ENCODE peak calls at places on chromosomes 12 and 14, in four cellular contexts. One of them, this sample, is unnamed.

GRCh38 chr12:119206348-119207075 is 27.8 kb downstream of the HSPB8 start:
- DNase-seq in CD8-positive, alpha-beta T cell: no peak
- DNase-seq in MM.1S: no peak
- DNase-seq in tibial nerve: no peak
- DNase-seq in this sample: no peak

GRCh38 chr12:104357431-104357952 is 54.0 kb downstream of the EID3 start:
- DNase-seq in CD8-positive, alpha-beta T cell: no peak
- DNase-seq in MM.1S: no peak
- DNase-seq in tibial nerve: no peak
- DNase-seq in this sample: no peak

GRCh38 chr12:69901141-69901900 is 76.3 kb downstream of the MYRFL start:
- DNase-seq in CD8-positive, alpha-beta T cell: no peak
- DNase-seq in MM.1S: no peak
- DNase-seq in tibial nerve: no peak
- DNase-seq in this sample: no peak

GRCh38 chr14:68513137-68513536 is 279.7 kb downstream of the ZFP36L1 start:
- DNase-seq in CD8-positive, alpha-beta T cell: no peak
- DNase-seq in MM.1S: no peak
- DNase-seq in tibial nerve: no peak
- DNase-seq in this sample: no peak

GRCh38 chr14:66508846-66509621 is 1.1 kb downstream of the GPHN start:
- DNase-seq in CD8-positive, alpha-beta T cell: peak
- DNase-seq in MM.1S: peak
- DNase-seq in tibial nerve: peak
- DNase-seq in this sample: no peak

GRCh38 chr12:47361389-47362031 is 281.8 kb upstream of the AMIGO2 start:
- DNase-seq in CD8-positive, alpha-beta T cell: peak
- DNase-seq in MM.1S: peak
- DNase-seq in tibial nerve: no peak
- DNase-seq in this sample: no peak

GRCh38 chr12:118016424-118017264 is at the start of gene RFC5:
- DNase-seq in CD8-positive, alpha-beta T cell: peak
- DNase-seq in MM.1S: peak
- DNase-seq in tibial nerve: peak
- DNase-seq in this sample: peak

GRCh38 chr12:31647106-31647505 is 12.4 kb upstream of the ETFBKMT start:
- DNase-seq in CD8-positive, alpha-beta T cell: no peak
- DNase-seq in MM.1S: no peak
- DNase-seq in tibial nerve: no peak
- DNase-seq in this sample: no peak

GRCh38 chr12:116598341-116599284 is 39.4 kb downstream of the MAP1LC3B2 start:
- DNase-seq in CD8-positive, alpha-beta T cell: no peak
- DNase-seq in MM.1S: no peak
- DNase-seq in tibial nerve: no peak
- DNase-seq in this sample: no peak
- H3K4me3 ChIP-seq in CD8-positive, alpha-beta T cell: no peak
- H3K4me3 ChIP-seq in MM.1S: no peak
- H3K4me3 ChIP-seq in tibial nerve: no peak
- H3K4me3 ChIP-seq in this sample: no peak

GRCh38 chr14:92382677-92383076 is 59.7 kb downstream of the SLC24A4 start:
- DNase-seq in CD8-positive, alpha-beta T cell: no peak
- DNase-seq in MM.1S: no peak
- DNase-seq in tibial nerve: no peak
- DNase-seq in this sample: no peak
- TF ChIP-seq CTCF in CD8-positive, alpha-beta T cell: no peak
- TF ChIP-seq CTCF in MM.1S: peak
- TF ChIP-seq CTCF in tibial nerve: no peak
- TF ChIP-seq CTCF in this sample: peak

GRCh38 chr12:53180270-53180930 is at the start of the genes CSAD and ZNF740:
- DNase-seq in CD8-positive, alpha-beta T cell: peak
- DNase-seq in MM.1S: peak
- DNase-seq in tibial nerve: peak
- DNase-seq in this sample: peak

GRCh38 chr12:53180931-53181645 is 363 bp upstream of the CSAD start:
- DNase-seq in CD8-positive, alpha-beta T cell: peak
- DNase-seq in MM.1S: peak
- DNase-seq in tibial nerve: no peak
- DNase-seq in this sample: no peak

GRCh38 chr12:53184828-53185227 is 4.1 kb upstream of the CSAD start:
- DNase-seq in CD8-positive, alpha-beta T cell: no peak
- DNase-seq in MM.1S: no peak
- DNase-seq in tibial nerve: no peak
- DNase-seq in this sample: no peak

GRCh38 chr12:53181935-53182334 is 1.2 kb upstream of the CSAD start:
- DNase-seq in CD8-positive, alpha-beta T cell: no peak
- DNase-seq in MM.1S: no peak
- DNase-seq in tibial nerve: no peak
- DNase-seq in this sample: no peak

DNA sequence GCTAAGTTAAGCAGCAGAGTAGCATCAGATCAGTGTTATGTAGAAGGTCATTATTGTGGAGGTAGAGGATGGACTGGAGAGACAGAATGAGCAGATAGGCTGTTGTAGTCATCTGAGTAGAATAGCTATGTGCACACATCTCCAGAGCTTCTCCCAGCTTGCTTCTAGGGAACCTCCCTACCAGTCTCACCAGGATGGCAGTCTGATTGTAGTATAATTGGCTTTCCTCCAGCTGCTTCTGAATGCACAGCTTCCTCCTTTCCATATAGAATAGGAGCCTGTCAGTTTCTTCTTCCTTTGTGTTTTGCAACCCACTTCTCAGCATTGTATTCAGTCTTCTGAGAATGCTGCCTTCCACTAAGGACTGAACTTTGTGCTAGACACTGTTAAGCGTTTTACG is 2.1 kb upstream of the CSAD start:
- DNase-seq in CD8-positive, alpha-beta T cell: no peak
- DNase-seq in MM.1S: no peak
- DNase-seq in tibial nerve: no peak
- DNase-seq in this sample: no peak
- H3K4me3 ChIP-seq in CD8-positive, alpha-beta T cell: peak
- H3K4me3 ChIP-seq in MM.1S: no peak
- H3K4me3 ChIP-seq in tibial nerve: no peak
- H3K4me3 ChIP-seq in this sample: no peak

DNA sequence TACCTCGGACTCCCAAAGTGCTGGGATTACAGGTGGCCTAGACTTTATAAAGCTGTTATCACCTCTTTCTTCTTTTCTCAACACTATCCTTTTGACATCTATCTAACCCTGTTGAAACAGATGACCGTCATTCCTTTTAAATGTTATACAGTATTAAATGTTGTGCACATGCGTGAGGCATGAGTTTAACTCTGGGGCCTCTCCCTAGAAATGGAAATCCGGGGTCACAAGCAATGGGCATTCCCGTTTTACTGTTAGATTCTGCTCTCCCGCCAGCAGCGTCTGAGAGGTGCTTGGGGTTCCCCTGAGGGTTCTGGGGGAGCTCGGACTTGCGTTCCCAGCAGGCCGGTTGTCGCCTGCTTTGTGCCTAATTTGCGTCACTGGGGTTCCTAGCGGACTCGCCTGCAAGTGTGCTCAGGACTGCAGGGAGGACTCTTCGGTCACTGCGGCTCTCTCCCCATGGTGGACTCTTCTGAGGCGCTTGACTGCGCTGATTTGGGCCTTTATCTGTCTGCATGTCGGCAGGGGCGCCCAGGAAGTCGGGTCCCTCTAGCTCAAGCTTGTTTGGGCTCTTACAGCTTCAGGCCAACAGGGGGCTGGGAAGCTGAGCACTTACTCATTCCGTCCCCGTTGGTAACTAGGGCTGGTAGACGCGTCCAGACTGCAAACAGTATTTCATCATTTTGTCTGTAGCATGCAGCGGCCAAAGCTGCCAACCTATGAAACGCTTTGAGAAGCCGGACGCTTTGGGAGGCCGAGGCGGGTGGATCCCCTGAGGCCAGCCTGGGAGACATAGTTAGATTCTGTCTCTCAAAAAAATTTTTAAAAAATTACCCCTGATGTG is 1.2 kb upstream of the RAN start:
- DNase-seq in CD8-positive, alpha-beta T cell: peak
- DNase-seq in MM.1S: peak
- DNase-seq in tibial nerve: peak
- DNase-seq in this sample: peak
- TF ChIP-seq CTCF in CD8-positive, alpha-beta T cell: peak
- TF ChIP-seq CTCF in MM.1S: peak
- TF ChIP-seq CTCF in tibial nerve: peak
- TF ChIP-seq CTCF in this sample: peak

GRCh38 chr12:128268348-128268725 is 1.4 kb downstream of the TMEM132C start:
- DNase-seq in CD8-positive, alpha-beta T cell: no peak
- DNase-seq in MM.1S: no peak
- DNase-seq in tibial nerve: no peak
- DNase-seq in this sample: no peak
- H3K4me3 ChIP-seq in CD8-positive, alpha-beta T cell: no peak
- H3K4me3 ChIP-seq in MM.1S: no peak
- H3K4me3 ChIP-seq in tibial nerve: peak
- H3K4me3 ChIP-seq in this sample: no peak

DNA sequence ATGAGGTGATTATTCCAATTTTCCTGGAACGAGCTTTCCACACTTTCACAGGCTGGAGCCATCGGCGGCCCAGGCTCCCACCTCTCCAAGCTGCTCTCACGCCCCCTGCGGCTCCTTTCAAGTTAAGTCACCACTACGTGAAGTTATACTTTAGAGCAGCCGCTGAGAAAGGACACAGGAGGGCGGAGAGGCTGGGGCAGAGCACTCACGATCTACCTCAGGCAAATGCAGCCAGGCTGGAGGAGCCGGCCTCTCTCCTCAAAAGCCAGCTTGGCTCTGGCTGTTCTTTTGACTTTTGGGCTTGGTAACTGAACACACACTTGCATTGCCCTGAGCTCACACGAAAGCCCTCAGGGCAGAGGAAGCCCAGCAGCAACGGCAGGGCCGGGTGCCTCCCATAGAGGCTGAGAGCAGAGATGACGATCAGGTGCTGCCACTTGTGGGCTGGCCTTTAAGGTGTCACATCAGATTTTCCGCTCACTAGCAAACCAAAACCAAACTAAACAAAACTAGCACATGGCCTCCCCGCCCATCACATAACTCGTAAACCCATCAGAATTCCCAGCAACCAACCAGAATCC is 75.2 kb downstream of the PITPNM2 start:
- DNase-seq in CD8-positive, alpha-beta T cell: peak
- DNase-seq in MM.1S: no peak
- DNase-seq in tibial nerve: no peak
- DNase-seq in this sample: no peak
- TF ChIP-seq CTCF in CD8-positive, alpha-beta T cell: peak
- TF ChIP-seq CTCF in MM.1S: no peak
- TF ChIP-seq CTCF in tibial nerve: no peak
- TF ChIP-seq CTCF in this sample: peak

GRCh38 chr14:75259946-75260545 is 18.6 kb upstream of the FOS start:
- DNase-seq in CD8-positive, alpha-beta T cell: no peak
- DNase-seq in MM.1S: no peak
- DNase-seq in tibial nerve: no peak
- DNase-seq in this sample: no peak
- H3K4me3 ChIP-seq in CD8-positive, alpha-beta T cell: no peak
- H3K4me3 ChIP-seq in MM.1S: no peak
- H3K4me3 ChIP-seq in tibial nerve: no peak
- H3K4me3 ChIP-seq in this sample: no peak

DNA sequence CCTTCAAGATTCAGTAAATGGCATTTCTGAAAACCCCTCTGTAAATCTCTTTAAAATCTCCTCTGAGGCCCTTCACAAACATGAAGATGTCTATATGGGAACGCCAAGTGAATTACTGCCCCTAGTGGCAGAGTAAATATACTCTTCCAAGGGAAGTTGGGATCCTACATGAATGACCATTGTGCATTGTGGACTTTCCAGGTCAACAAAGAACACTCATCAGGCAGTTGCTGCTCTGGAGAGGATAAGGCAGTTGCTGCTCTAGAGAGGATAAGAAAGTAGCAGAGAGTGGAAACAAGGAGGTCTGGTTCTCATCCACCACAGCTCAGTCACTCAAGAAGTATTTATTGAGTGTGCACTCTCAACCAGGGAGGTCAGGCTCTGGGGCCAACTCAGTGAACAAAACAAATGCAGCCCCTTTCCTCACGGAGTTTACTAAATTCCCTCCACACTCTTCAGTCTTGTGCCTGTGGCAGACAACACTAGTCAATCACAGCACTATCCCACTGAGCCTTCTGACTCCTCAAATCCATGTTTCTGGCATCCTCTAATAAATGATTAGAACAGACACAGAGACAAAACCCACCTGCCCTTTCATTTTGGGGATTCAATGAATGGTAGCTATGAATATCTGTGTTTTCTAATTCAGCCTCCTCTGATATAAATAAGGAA is 52.9 kb downstream of the SVOP start:
- DNase-seq in CD8-positive, alpha-beta T cell: no peak
- DNase-seq in MM.1S: peak
- DNase-seq in tibial nerve: no peak
- DNase-seq in this sample: no peak
- TF ChIP-seq CTCF in CD8-positive, alpha-beta T cell: peak
- TF ChIP-seq CTCF in MM.1S: peak
- TF ChIP-seq CTCF in tibial nerve: peak
- TF ChIP-seq CTCF in this sample: peak

GRCh38 chr12:93823616-93824410 is 146.6 kb downstream of the CRADD start:
- DNase-seq in CD8-positive, alpha-beta T cell: no peak
- DNase-seq in MM.1S: no peak
- DNase-seq in tibial nerve: no peak
- DNase-seq in this sample: no peak
- H3K4me3 ChIP-seq in CD8-positive, alpha-beta T cell: no peak
- H3K4me3 ChIP-seq in MM.1S: no peak
- H3K4me3 ChIP-seq in tibial nerve: no peak
- H3K4me3 ChIP-seq in this sample: no peak

This sample was measured in kidney epithelial cell.